ENCODE peak calls at places on chromosomes 4 and X, in nine cellular contexts. One of them, this sample, is unnamed.

GRCh38 chr4:107908377-107908776 is 23.0 kb upstream of the CYP2U1 start:
- DNase-seq in ACHN: no peak
- DNase-seq in A549: no peak
- DNase-seq in iPS-NIHi11: no peak
- DNase-seq in mammary epithelial cell: no peak
- DNase-seq in SW 1271: no peak
- DNase-seq in progenitor cell of endocrine pancreas: no peak
- DNase-seq in central memory CD4-positive, alpha-beta T cell: no peak
- DNase-seq in aorta: no peak
- DNase-seq in this sample: no peak

GRCh38 chrX:153707406-153707805 is 16.8 kb downstream of the BCAP31 start:
- DNase-seq in ACHN: no peak
- DNase-seq in A549: no peak
- DNase-seq in iPS-NIHi11: no peak
- DNase-seq in mammary epithelial cell: no peak
- DNase-seq in SW 1271: no peak
- DNase-seq in progenitor cell of endocrine pancreas: no peak
- DNase-seq in central memory CD4-positive, alpha-beta T cell: no peak
- DNase-seq in aorta: no peak
- DNase-seq in this sample: no peak

GRCh38 chr4:66558651-66559050 is 888.4 kb upstream of the EPHA5 start:
- DNase-seq in ACHN: no peak
- DNase-seq in A549: no peak
- DNase-seq in iPS-NIHi11: no peak
- DNase-seq in mammary epithelial cell: no peak
- DNase-seq in SW 1271: no peak
- DNase-seq in progenitor cell of endocrine pancreas: no peak
- DNase-seq in central memory CD4-positive, alpha-beta T cell: no peak
- DNase-seq in aorta: no peak
- DNase-seq in this sample: no peak

GRCh38 chrX:107766470-107767140 is 9.0 kb downstream of the TSC22D3 start:
- DNase-seq in ACHN: peak
- DNase-seq in A549: no peak
- DNase-seq in iPS-NIHi11: no peak
- DNase-seq in mammary epithelial cell: peak
- DNase-seq in SW 1271: no peak
- DNase-seq in progenitor cell of endocrine pancreas: no peak
- DNase-seq in central memory CD4-positive, alpha-beta T cell: no peak
- DNase-seq in aorta: peak
- DNase-seq in this sample: no peak

GRCh38 chrX:10884246-10884645 is 226.9 kb upstream of the HCCS start:
- DNase-seq in ACHN: no peak
- DNase-seq in A549: no peak
- DNase-seq in iPS-NIHi11: no peak
- DNase-seq in mammary epithelial cell: no peak
- DNase-seq in SW 1271: no peak
- DNase-seq in progenitor cell of endocrine pancreas: no peak
- DNase-seq in central memory CD4-positive, alpha-beta T cell: no peak
- DNase-seq in aorta: no peak
- DNase-seq in this sample: no peak

GRCh38 chr4:81198151-81198550 is 16.9 kb downstream of the PRKG2 start:
- DNase-seq in ACHN: no peak
- DNase-seq in A549: no peak
- DNase-seq in iPS-NIHi11: no peak
- DNase-seq in mammary epithelial cell: no peak
- DNase-seq in SW 1271: no peak
- DNase-seq in progenitor cell of endocrine pancreas: no peak
- DNase-seq in central memory CD4-positive, alpha-beta T cell: no peak
- DNase-seq in aorta: no peak
- DNase-seq in this sample: no peak

GRCh38 chrX:120672389-120672788 is 42.5 kb upstream of the C1GALT1C1 start:
- DNase-seq in ACHN: peak
- DNase-seq in A549: peak
- DNase-seq in iPS-NIHi11: no peak
- DNase-seq in mammary epithelial cell: peak
- DNase-seq in SW 1271: peak
- DNase-seq in progenitor cell of endocrine pancreas: no peak
- DNase-seq in central memory CD4-positive, alpha-beta T cell: no peak
- DNase-seq in aorta: peak
- DNase-seq in this sample: no peak

GRCh38 chr4:94532016-94532789 is 80.5 kb downstream of the PDLIM5 start:
- DNase-seq in ACHN: no peak
- DNase-seq in A549: peak
- DNase-seq in iPS-NIHi11: no peak
- DNase-seq in mammary epithelial cell: peak
- DNase-seq in SW 1271: no peak
- DNase-seq in progenitor cell of endocrine pancreas: no peak
- DNase-seq in central memory CD4-positive, alpha-beta T cell: no peak
- DNase-seq in aorta: no peak
- DNase-seq in this sample: no peak

GRCh38 chr4:5858020-5858769 is 34.7 kb downstream of the CRMP1 start:
- DNase-seq in ACHN: no peak
- DNase-seq in A549: no peak
- DNase-seq in iPS-NIHi11: no peak
- DNase-seq in mammary epithelial cell: no peak
- DNase-seq in SW 1271: no peak
- DNase-seq in progenitor cell of endocrine pancreas: no peak
- DNase-seq in central memory CD4-positive, alpha-beta T cell: no peak
- DNase-seq in aorta: no peak
- DNase-seq in this sample: no peak

GRCh38 chr4:152408514-152409327 is 127.2 kb downstream of the FBXW7 start:
- DNase-seq in ACHN: peak
- DNase-seq in A549: peak
- DNase-seq in iPS-NIHi11: peak
- DNase-seq in mammary epithelial cell: peak
- DNase-seq in SW 1271: no peak
- DNase-seq in progenitor cell of endocrine pancreas: no peak
- DNase-seq in central memory CD4-positive, alpha-beta T cell: peak
- DNase-seq in aorta: no peak
- DNase-seq in this sample: peak

GRCh38 chr4:101019313-101019712 is 328.0 kb downstream of the PPP3CA start:
- DNase-seq in ACHN: no peak
- DNase-seq in A549: no peak
- DNase-seq in iPS-NIHi11: no peak
- DNase-seq in mammary epithelial cell: no peak
- DNase-seq in SW 1271: no peak
- DNase-seq in progenitor cell of endocrine pancreas: no peak
- DNase-seq in central memory CD4-positive, alpha-beta T cell: no peak
- DNase-seq in aorta: no peak
- DNase-seq in this sample: no peak

GRCh38 chrX:110407910-110408545 is 49.4 kb downstream of the RTL9 start:
- DNase-seq in ACHN: peak
- DNase-seq in A549: peak
- DNase-seq in iPS-NIHi11: peak
- DNase-seq in mammary epithelial cell: peak
- DNase-seq in SW 1271: peak
- DNase-seq in progenitor cell of endocrine pancreas: peak
- DNase-seq in central memory CD4-positive, alpha-beta T cell: peak
- DNase-seq in aorta: no peak
- DNase-seq in this sample: peak

GRCh38 chr4:153245775-153246174 is 41.5 kb downstream of the TRIM2 start:
- DNase-seq in ACHN: no peak
- DNase-seq in A549: no peak
- DNase-seq in iPS-NIHi11: no peak
- DNase-seq in mammary epithelial cell: no peak
- DNase-seq in SW 1271: no peak
- DNase-seq in progenitor cell of endocrine pancreas: no peak
- DNase-seq in central memory CD4-positive, alpha-beta T cell: no peak
- DNase-seq in aorta: no peak
- DNase-seq in this sample: no peak

GRCh38 chrX:136650811-136651210 is 2.9 kb downstream of the CD40LG start:
- DNase-seq in ACHN: no peak
- DNase-seq in A549: no peak
- DNase-seq in iPS-NIHi11: no peak
- DNase-seq in mammary epithelial cell: no peak
- DNase-seq in SW 1271: no peak
- DNase-seq in progenitor cell of endocrine pancreas: no peak
- DNase-seq in central memory CD4-positive, alpha-beta T cell: no peak
- DNase-seq in aorta: no peak
- DNase-seq in this sample: no peak

GRCh38 chrX:72255864-72256263 is 17.0 kb upstream of the ERCC6L start:
- DNase-seq in ACHN: no peak
- DNase-seq in A549: no peak
- DNase-seq in iPS-NIHi11: no peak
- DNase-seq in mammary epithelial cell: no peak
- DNase-seq in SW 1271: no peak
- DNase-seq in progenitor cell of endocrine pancreas: no peak
- DNase-seq in central memory CD4-positive, alpha-beta T cell: no peak
- DNase-seq in aorta: no peak
- DNase-seq in this sample: no peak

This sample was measured in germinal center.